ENCODE peak calls at places on chromosomes 3 and 15, in ten cellular contexts. One of them, this sample, is unnamed.
A peak's percentile ranks its signal among the peaks of the same experiment; 100 is the strongest.

GRCh38 chr3:17469520-17469919 is 272.9 kb downstream of the TBC1D5 start:
- DNase-seq in retina: no peak
- DNase-seq in ovary: no peak
- DNase-seq in H7: no peak
- DNase-seq in activated T-helper 1 cell treated with Interleukin-2 at 50 U/mL for 16 hours: no peak
- DNase-seq in choroid plexus epithelial cell: no peak
- DNase-seq in brain microvascular endothelial cell: no peak
- DNase-seq in NCI-H1105: no peak
- DNase-seq in B cell: no peak
- DNase-seq in stimulated activated CD8-positive, alpha-beta memory T cell treated with anti-CD3 and anti-CD28 coated beads, Interleukin-7, amount 100 ng/mL, for 1 hour: no peak
- DNase-seq in this sample: no peak

GRCh38 chr3:21062724-21063436 is 688.1 kb downstream of the ZNF385D start:
- DNase-seq in retina: no peak
- DNase-seq in ovary: no peak
- DNase-seq in H7: no peak
- DNase-seq in activated T-helper 1 cell treated with Interleukin-2 at 50 U/mL for 16 hours: no peak
- DNase-seq in choroid plexus epithelial cell: no peak
- DNase-seq in brain microvascular endothelial cell: no peak
- DNase-seq in NCI-H1105: no peak
- DNase-seq in B cell: no peak
- DNase-seq in stimulated activated CD8-positive, alpha-beta memory T cell treated with anti-CD3 and anti-CD28 coated beads, Interleukin-7, amount 100 ng/mL, for 1 hour: no peak
- DNase-seq in this sample: no peak

GRCh38 chr3:171306631-171307030 is 153.6 kb downstream of the TNIK start:
- DNase-seq in retina: no peak
- DNase-seq in ovary: peak; percentile 52
- DNase-seq in H7: no peak
- DNase-seq in activated T-helper 1 cell treated with Interleukin-2 at 50 U/mL for 16 hours: no peak
- DNase-seq in choroid plexus epithelial cell: peak; percentile 97
- DNase-seq in brain microvascular endothelial cell: peak; percentile 99
- DNase-seq in NCI-H1105: no peak
- DNase-seq in B cell: no peak
- DNase-seq in stimulated activated CD8-positive, alpha-beta memory T cell treated with anti-CD3 and anti-CD28 coated beads, Interleukin-7, amount 100 ng/mL, for 1 hour: no peak
- DNase-seq in this sample: no peak

GRCh38 chr15:77504310-77504709 is 83.6 kb downstream of the HMG20A start:
- DNase-seq in retina: peak; percentile 82
- DNase-seq in ovary: no peak
- DNase-seq in H7: no peak
- DNase-seq in activated T-helper 1 cell treated with Interleukin-2 at 50 U/mL for 16 hours: no peak
- DNase-seq in choroid plexus epithelial cell: no peak
- DNase-seq in brain microvascular endothelial cell: no peak
- DNase-seq in NCI-H1105: peak; percentile 88
- DNase-seq in B cell: no peak
- DNase-seq in stimulated activated CD8-positive, alpha-beta memory T cell treated with anti-CD3 and anti-CD28 coated beads, Interleukin-7, amount 100 ng/mL, for 1 hour: no peak
- DNase-seq in this sample: no peak

GRCh38 chr15:51312132-51312531 is 26.3 kb downstream of the CYP19A1 start:
- DNase-seq in retina: no peak
- DNase-seq in ovary: no peak
- DNase-seq in H7: no peak
- DNase-seq in activated T-helper 1 cell treated with Interleukin-2 at 50 U/mL for 16 hours: no peak
- DNase-seq in choroid plexus epithelial cell: peak; percentile 66
- DNase-seq in brain microvascular endothelial cell: no peak
- DNase-seq in NCI-H1105: no peak
- DNase-seq in B cell: peak; percentile 11
- DNase-seq in stimulated activated CD8-positive, alpha-beta memory T cell treated with anti-CD3 and anti-CD28 coated beads, Interleukin-7, amount 100 ng/mL, for 1 hour: no peak
- DNase-seq in this sample: no peak

GRCh38 chr15:60026555-60026954 is 22.4 kb downstream of the FOXB1 start:
- DNase-seq in retina: no peak
- DNase-seq in ovary: no peak
- DNase-seq in H7: no peak
- DNase-seq in activated T-helper 1 cell treated with Interleukin-2 at 50 U/mL for 16 hours: no peak
- DNase-seq in choroid plexus epithelial cell: no peak
- DNase-seq in brain microvascular endothelial cell: no peak
- DNase-seq in NCI-H1105: no peak
- DNase-seq in B cell: no peak
- DNase-seq in stimulated activated CD8-positive, alpha-beta memory T cell treated with anti-CD3 and anti-CD28 coated beads, Interleukin-7, amount 100 ng/mL, for 1 hour: no peak
- DNase-seq in this sample: no peak

GRCh38 chr3:191414286-191414685 is 46.7 kb upstream of the PYDC2 start:
- DNase-seq in retina: no peak
- DNase-seq in ovary: no peak
- DNase-seq in H7: no peak
- DNase-seq in activated T-helper 1 cell treated with Interleukin-2 at 50 U/mL for 16 hours: no peak
- DNase-seq in choroid plexus epithelial cell: no peak
- DNase-seq in brain microvascular endothelial cell: no peak
- DNase-seq in NCI-H1105: no peak
- DNase-seq in B cell: no peak
- DNase-seq in stimulated activated CD8-positive, alpha-beta memory T cell treated with anti-CD3 and anti-CD28 coated beads, Interleukin-7, amount 100 ng/mL, for 1 hour: no peak
- DNase-seq in this sample: no peak

GRCh38 chr3:195020921-195021320 is 250.0 kb downstream of the XXYLT1 start:
- DNase-seq in retina: no peak
- DNase-seq in ovary: no peak
- DNase-seq in H7: no peak
- DNase-seq in activated T-helper 1 cell treated with Interleukin-2 at 50 U/mL for 16 hours: no peak
- DNase-seq in choroid plexus epithelial cell: no peak
- DNase-seq in brain microvascular endothelial cell: no peak
- DNase-seq in NCI-H1105: no peak
- DNase-seq in B cell: no peak
- DNase-seq in stimulated activated CD8-positive, alpha-beta memory T cell treated with anti-CD3 and anti-CD28 coated beads, Interleukin-7, amount 100 ng/mL, for 1 hour: no peak
- DNase-seq in this sample: no peak

GRCh38 chr3:195736866-195737490 is 16.2 kb downstream of the MUC20 start:
- DNase-seq in retina: no peak
- DNase-seq in ovary: no peak
- DNase-seq in H7: peak; percentile 37
- DNase-seq in activated T-helper 1 cell treated with Interleukin-2 at 50 U/mL for 16 hours: no peak
- DNase-seq in choroid plexus epithelial cell: no peak
- DNase-seq in brain microvascular endothelial cell: no peak
- DNase-seq in NCI-H1105: no peak
- DNase-seq in B cell: no peak
- DNase-seq in stimulated activated CD8-positive, alpha-beta memory T cell treated with anti-CD3 and anti-CD28 coated beads, Interleukin-7, amount 100 ng/mL, for 1 hour: no peak
- DNase-seq in this sample: no peak

GRCh38 chr3:136142592-136142991 is 53.5 kb downstream of the MSL2 start:
- DNase-seq in retina: no peak
- DNase-seq in ovary: no peak
- DNase-seq in H7: peak; percentile 18
- DNase-seq in activated T-helper 1 cell treated with Interleukin-2 at 50 U/mL for 16 hours: no peak
- DNase-seq in choroid plexus epithelial cell: peak; percentile 87
- DNase-seq in brain microvascular endothelial cell: peak; percentile 55
- DNase-seq in NCI-H1105: no peak
- DNase-seq in B cell: no peak
- DNase-seq in stimulated activated CD8-positive, alpha-beta memory T cell treated with anti-CD3 and anti-CD28 coated beads, Interleukin-7, amount 100 ng/mL, for 1 hour: no peak
- DNase-seq in this sample: peak; percentile 57

GRCh38 chr3:171813897-171814460 is 3.7 kb upstream of the PLD1 start:
- DNase-seq in retina: no peak
- DNase-seq in ovary: no peak
- DNase-seq in H7: no peak
- DNase-seq in activated T-helper 1 cell treated with Interleukin-2 at 50 U/mL for 16 hours: no peak
- DNase-seq in choroid plexus epithelial cell: peak; percentile 76
- DNase-seq in brain microvascular endothelial cell: peak; percentile 32
- DNase-seq in NCI-H1105: no peak
- DNase-seq in B cell: no peak
- DNase-seq in stimulated activated CD8-positive, alpha-beta memory T cell treated with anti-CD3 and anti-CD28 coated beads, Interleukin-7, amount 100 ng/mL, for 1 hour: no peak
- DNase-seq in this sample: no peak

GRCh38 chr3:21835266-21835665 is 84.3 kb upstream of the ZNF385D start:
- DNase-seq in retina: no peak
- DNase-seq in ovary: no peak
- DNase-seq in H7: no peak
- DNase-seq in activated T-helper 1 cell treated with Interleukin-2 at 50 U/mL for 16 hours: no peak
- DNase-seq in choroid plexus epithelial cell: peak; percentile 54
- DNase-seq in brain microvascular endothelial cell: no peak
- DNase-seq in NCI-H1105: no peak
- DNase-seq in B cell: no peak
- DNase-seq in stimulated activated CD8-positive, alpha-beta memory T cell treated with anti-CD3 and anti-CD28 coated beads, Interleukin-7, amount 100 ng/mL, for 1 hour: no peak
- DNase-seq in this sample: no peak

GRCh38 chr3:48238506-48239085 is 2.3 kb upstream of the ZNF589 start:
- DNase-seq in retina: no peak
- DNase-seq in ovary: no peak
- DNase-seq in H7: no peak
- DNase-seq in activated T-helper 1 cell treated with Interleukin-2 at 50 U/mL for 16 hours: no peak
- DNase-seq in choroid plexus epithelial cell: no peak
- DNase-seq in brain microvascular endothelial cell: no peak
- DNase-seq in NCI-H1105: no peak
- DNase-seq in B cell: no peak
- DNase-seq in stimulated activated CD8-positive, alpha-beta memory T cell treated with anti-CD3 and anti-CD28 coated beads, Interleukin-7, amount 100 ng/mL, for 1 hour: no peak
- DNase-seq in this sample: no peak

GRCh38 chr3:9041626-9042025 is 78.4 kb upstream of the RAD18 start:
- DNase-seq in retina: no peak
- DNase-seq in ovary: no peak
- DNase-seq in H7: no peak
- DNase-seq in activated T-helper 1 cell treated with Interleukin-2 at 50 U/mL for 16 hours: no peak
- DNase-seq in choroid plexus epithelial cell: no peak
- DNase-seq in brain microvascular endothelial cell: no peak
- DNase-seq in NCI-H1105: no peak
- DNase-seq in B cell: no peak
- DNase-seq in stimulated activated CD8-positive, alpha-beta memory T cell treated with anti-CD3 and anti-CD28 coated beads, Interleukin-7, amount 100 ng/mL, for 1 hour: no peak
- DNase-seq in this sample: no peak

GRCh38 chr3:52721002-52721741 is 15.3 kb downstream of the SPCS1 start:
- DNase-seq in retina: no peak
- DNase-seq in ovary: no peak
- DNase-seq in H7: no peak
- DNase-seq in activated T-helper 1 cell treated with Interleukin-2 at 50 U/mL for 16 hours: no peak
- DNase-seq in choroid plexus epithelial cell: peak; percentile 2
- DNase-seq in brain microvascular endothelial cell: no peak
- DNase-seq in NCI-H1105: no peak
- DNase-seq in B cell: no peak
- DNase-seq in stimulated activated CD8-positive, alpha-beta memory T cell treated with anti-CD3 and anti-CD28 coated beads, Interleukin-7, amount 100 ng/mL, for 1 hour: no peak
- DNase-seq in this sample: no peak

GRCh38 chr3:159788987-159789386 is 199.6 kb upstream of the IL12A start:
- DNase-seq in retina: no peak
- DNase-seq in ovary: no peak
- DNase-seq in H7: no peak
- DNase-seq in activated T-helper 1 cell treated with Interleukin-2 at 50 U/mL for 16 hours: no peak
- DNase-seq in choroid plexus epithelial cell: peak; percentile 41
- DNase-seq in brain microvascular endothelial cell: no peak
- DNase-seq in NCI-H1105: no peak
- DNase-seq in B cell: no peak
- DNase-seq in stimulated activated CD8-positive, alpha-beta memory T cell treated with anti-CD3 and anti-CD28 coated beads, Interleukin-7, amount 100 ng/mL, for 1 hour: no peak
- DNase-seq in this sample: no peak

GRCh38 chr3:173371848-173372487 is 25.6 kb upstream of the NLGN1 start:
- DNase-seq in retina: peak; percentile 24
- DNase-seq in ovary: peak; percentile 36
- DNase-seq in H7: peak; percentile 10
- DNase-seq in activated T-helper 1 cell treated with Interleukin-2 at 50 U/mL for 16 hours: no peak
- DNase-seq in choroid plexus epithelial cell: peak; percentile 45
- DNase-seq in brain microvascular endothelial cell: peak; percentile 22
- DNase-seq in NCI-H1105: no peak
- DNase-seq in B cell: no peak
- DNase-seq in stimulated activated CD8-positive, alpha-beta memory T cell treated with anti-CD3 and anti-CD28 coated beads, Interleukin-7, amount 100 ng/mL, for 1 hour: no peak
- DNase-seq in this sample: no peak

GRCh38 chr15:69807752-69808151 is 290.0 kb downstream of the TLE3 start:
- DNase-seq in retina: no peak
- DNase-seq in ovary: no peak
- DNase-seq in H7: no peak
- DNase-seq in activated T-helper 1 cell treated with Interleukin-2 at 50 U/mL for 16 hours: no peak
- DNase-seq in choroid plexus epithelial cell: peak; percentile 63
- DNase-seq in brain microvascular endothelial cell: peak; percentile 33
- DNase-seq in NCI-H1105: no peak
- DNase-seq in B cell: no peak
- DNase-seq in stimulated activated CD8-positive, alpha-beta memory T cell treated with anti-CD3 and anti-CD28 coated beads, Interleukin-7, amount 100 ng/mL, for 1 hour: no peak
- DNase-seq in this sample: no peak